ENCODE peak calls at places on chromosomes 16 and 17, in six cellular contexts. E, A, I, N, K and F are unnamed samples.
A peak's percentile ranks its signal among the peaks of the same experiment; 100 is the strongest.

GRCh38 chr17:71765437-71765836 is 355.4 kb upstream of the SOX9 start:
- DNase-seq in E (no peak), A (no peak), I (no peak), N (no peak), K (peak; percentile 17), F (peak; percentile 26)

GRCh38 chr16:88374736-88375135 is 8.0 kb upstream of the ZNF469 start:
- DNase-seq in E (no peak), A (no peak), I (no peak), N (no peak), K (no peak), F (peak; percentile 2)

GRCh38 chr16:1146409-1146808 is 6.5 kb upstream of the CACNA1H start:
- DNase-seq in E (no peak), A (no peak), I (no peak), N (no peak), K (peak; percentile 33), F (peak; percentile 44)

GRCh38 chr16:66304151-66304550 is 62.3 kb upstream of the CDH5 start:
- DNase-seq in E (no peak), A (no peak), I (no peak), N (no peak), K (no peak), F (no peak)

GRCh38 chr17:79942591-79943353 is 92.9 kb downstream of the TBC1D16 start:
- DNase-seq in E (no peak), A (peak; percentile 16), I (no peak), N (no peak), K (no peak), F (peak; percentile 3)

GRCh38 chr17:59093702-59094231 is 12.9 kb downstream of the TRIM37 start:
- DNase-seq in E (peak; percentile 36), A (peak; percentile 24), I (no peak), N (no peak), K (peak; percentile 33), F (no peak)

GRCh38 chr16:3020604-3021448 is 658 bp downstream of the TNFRSF12A start:
- DNase-seq in E (peak; percentile 79), A (peak; percentile 68), I (no peak), N (no peak), K (no peak), F (peak; percentile 85)

GRCh38 chr16:21301168-21301894 is 23.2 kb upstream of the CRYM start:
- DNase-seq in E (peak; percentile 93), A (peak; percentile 43), I (no peak), N (peak; percentile 48), K (peak; percentile 76), F (peak; percentile 71)

GRCh38 chr17:77358801-77359716 is 218.3 kb downstream of the SEC14L1 start:
- DNase-seq in E (peak; percentile 13), A (no peak), I (no peak), N (no peak), K (no peak), F (no peak)